ENCODE peak calls at places on chromosomes 5 and 9, in six cellular contexts. S, T, R, O, W and G are unnamed samples.

GRCh38 chr5:172640822-172641358 is at the start of gene NEURL1B:
- DNase-seq in S (peak), T (peak), R (peak), O (peak), W (peak), G (peak)

GRCh38 chr9:115992834-115993233 is 160.8 kb upstream of the PAPPA start:
- DNase-seq in S (no peak), T (no peak), R (peak), O (no peak), W (peak), G (no peak)

GRCh38 chr9:136305822-136306690 is 2.2 kb upstream of the CCDC187 start:
- DNase-seq in S (no peak), T (no peak), R (no peak), O (no peak), W (no peak), G (no peak)

GRCh38 chr5:79229357-79230174 is 6.4 kb upstream of the JMY start:
- DNase-seq in S (peak), T (no peak), R (peak), O (no peak), W (peak), G (no peak)

GRCh38 chr5:6745706-6746217 is 32.5 kb downstream of the TENT4A start:
- DNase-seq in S (no peak), T (no peak), R (peak), O (no peak), W (peak), G (peak)

GRCh38 chr5:122362361-122362760 is 50.3 kb downstream of the SNCAIP start:
- DNase-seq in S (no peak), T (no peak), R (no peak), O (no peak), W (peak), G (no peak)

GRCh38 chr9:106921341-106921899 is 58.5 kb downstream of the ZNF462 start:
- DNase-seq in S (no peak), T (no peak), R (peak), O (no peak), W (peak), G (peak)

GRCh38 chr9:91301161-91301560 is 60.6 kb downstream of the AUH start:
- DNase-seq in S (no peak), T (no peak), R (peak), O (peak), W (peak), G (no peak)

GRCh38 chr5:71883745-71884103 is 164.6 kb downstream of the CARTPT start:
- DNase-seq in S (no peak), T (no peak), R (no peak), O (no peak), W (no peak), G (peak)

GRCh38 chr5:173479711-173480110 is 136.7 kb downstream of the BOD1 start:
- DNase-seq in S (no peak), T (no peak), R (peak), O (no peak), W (peak), G (no peak)

GRCh38 chr5:147168578-147169327 is 66.1 kb upstream of the STK32A start:
- DNase-seq in S (no peak), T (no peak), R (peak), O (no peak), W (peak), G (no peak)

GRCh38 chr9:96057155-96057554 is 181.7 kb downstream of the ERCC6L2 start:
- DNase-seq in S (no peak), T (no peak), R (no peak), O (no peak), W (no peak), G (no peak)

GRCh38 chr9:116196806-116197205 is 43.2 kb downstream of the PAPPA start:
- DNase-seq in S (no peak), T (no peak), R (no peak), O (no peak), W (no peak), G (no peak)

GRCh38 chr5:148740966-148741742 is 85.3 kb upstream of the ADRB2 start:
- DNase-seq in S (no peak), T (peak), R (peak), O (no peak), W (peak), G (peak)

GRCh38 chr5:113508756-113509155 is 4.7 kb upstream of the YTHDC2 start:
- DNase-seq in S (no peak), T (no peak), R (no peak), O (no peak), W (no peak), G (no peak)

GRCh38 chr9:98226968-98227367 is 28.5 kb downstream of the TBC1D2 start:
- DNase-seq in S (no peak), T (no peak), R (no peak), O (no peak), W (no peak), G (no peak)

GRCh38 chr9:30329441-30329840 is 2055.0 kb upstream of the ACO1 start:
- DNase-seq in S (no peak), T (no peak), R (no peak), O (no peak), W (no peak), G (no peak)

GRCh38 chr5:170892201-170892600 is 30.4 kb downstream of the RANBP17 start:
- DNase-seq in S (no peak), T (no peak), R (no peak), O (no peak), W (peak), G (peak)

GRCh38 chr5:139653616-139654015 is 5.5 kb downstream of the CXXC5 start:
- DNase-seq in S (no peak), T (no peak), R (no peak), O (no peak), W (no peak), G (no peak)

GRCh38 chr9:131020388-131020787 is 11.4 kb downstream of the LAMC3 start:
- DNase-seq in S (no peak), T (no peak), R (peak), O (no peak), W (peak), G (peak)

GRCh38 chr5:172721455-172722308 is 49.3 kb downstream of the DUSP1 start:
- DNase-seq in S (no peak), T (no peak), R (no peak), O (no peak), W (peak), G (no peak)

GRCh38 chr5:43106290-43106638 is 14.4 kb upstream of the ZNF131 start:
- DNase-seq in S (no peak), T (no peak), R (peak), O (no peak), W (no peak), G (peak)